ENCODE peak calls at places on chromosomes 16 and 17, in ten cellular contexts. A is KBM-7, I is stromal cell of bone marrow, G is RPMI7951, W is GM04504, O is Ammon's horn, T is choroid plexus epithelial cell, Q is ACHN, F is adipocyte, C is NCI-H2227 treated with DMSO at 0.1 percent for 48 hours. B is an unnamed sample.

GRCh38 chr16:2426941-2427361 is 2.3 kb upstream of the CCNF start:
- DNase-seq in A (no peak), I (no peak), G (peak; percentile 25), W (no peak), O (no peak), T (no peak), Q (no peak), F (no peak), C (no peak), B (no peak)

GRCh38 chr16:3857189-3858013 is 23.1 kb downstream of the CREBBP start:
- DNase-seq in A (peak; percentile 47), I (peak; percentile 36), G (no peak), W (peak; percentile 49), O (peak; percentile 69), T (peak; percentile 82), Q (no peak), F (peak; percentile 77), C (no peak), B (no peak)

GRCh38 chr17:80029235-80029974 is 6.3 kb downstream of the TBC1D16 start:
- DNase-seq in A (peak; percentile 50), I (peak; percentile 84), G (peak; percentile 81), W (peak; percentile 71), O (peak; percentile 45), T (peak; percentile 75), Q (no peak), F (peak; percentile 87), C (no peak), B (peak; percentile 95)

GRCh38 chr17:68089881-68090280 is 54.3 kb downstream of the KPNA2 start:
- DNase-seq in A (no peak), I (no peak), G (peak; percentile 78), W (no peak), O (peak; percentile 20), T (no peak), Q (no peak), F (no peak), C (no peak), B (no peak)

GRCh38 chr16:27369806-27370205 is 32.2 kb upstream of the IL21R start:
- DNase-seq in A (no peak), I (peak; percentile 50), G (peak; percentile 81), W (no peak), O (no peak), T (peak; percentile 66), Q (no peak), F (no peak), C (no peak), B (no peak)

GRCh38 chr17:39462644-39463375 is 1.5 kb downstream of the CDK12 start:
- DNase-seq in A (peak; percentile 37), I (no peak), G (no peak), W (no peak), O (peak; percentile 8), T (peak; percentile 18), Q (no peak), F (peak; percentile 43), C (no peak), B (no peak)

GRCh38 chr17:13154403-13154802 is 136.6 kb upstream of the ELAC2 start:
- DNase-seq in A (no peak), I (no peak), G (no peak), W (no peak), O (no peak), T (no peak), Q (no peak), F (no peak), C (no peak), B (no peak)

GRCh38 chr17:2053380-2054261 is 1.3 kb upstream of the HIC1 start:
- DNase-seq in A (peak; percentile 72), I (no peak), G (peak; percentile 81), W (no peak), O (peak; percentile 70), T (peak; percentile 78), Q (peak; percentile 76), F (peak; percentile 88), C (peak; percentile 19), B (no peak)

GRCh38 chr17:38454528-38454927 is 26.3 kb downstream of the ARHGAP23 start:
- DNase-seq in A (no peak), I (peak; percentile 72), G (peak; percentile 87), W (peak; percentile 74), O (peak; percentile 96), T (peak; percentile 53), Q (peak; percentile 90), F (peak; percentile 91), C (no peak), B (no peak)

GRCh38 chr16:27722892-27723450 is 173.0 kb downstream of the KATNIP start:
- DNase-seq in A (no peak), I (no peak), G (no peak), W (no peak), O (no peak), T (no peak), Q (no peak), F (no peak), C (no peak), B (no peak)

GRCh38 chr17:19744492-19744891 is 3.6 kb downstream of the ALDH3A1 start:
- DNase-seq in A (peak; percentile 24), I (no peak), G (no peak), W (no peak), O (no peak), T (no peak), Q (no peak), F (no peak), C (no peak), B (no peak)

GRCh38 chr17:37494401-37494831 is 4.7 kb downstream of the DUSP14 start:
- DNase-seq in A (no peak), I (no peak), G (no peak), W (no peak), O (no peak), T (peak; percentile 41), Q (no peak), F (peak; percentile 68), C (no peak), B (no peak)

GRCh38 chr17:17929655-17930380 is 42.4 kb downstream of the TOM1L2 start:
- DNase-seq in A (no peak), I (no peak), G (no peak), W (no peak), O (no peak), T (no peak), Q (no peak), F (no peak), C (no peak), B (no peak)

GRCh38 chr17:77506371-77506991 is 365.7 kb downstream of the SEC14L1 start:
- DNase-seq in A (no peak), I (no peak), G (no peak), W (no peak), O (no peak), T (no peak), Q (no peak), F (no peak), C (no peak), B (no peak)

GRCh38 chr17:74037320-74037719 is 166.2 kb upstream of the RPL38 start:
- DNase-seq in A (no peak), I (no peak), G (peak; percentile 33), W (no peak), O (no peak), T (peak; percentile 11), Q (peak; percentile 5), F (no peak), C (peak; percentile 83), B (no peak)

GRCh38 chr16:67429799-67430503 is 970 bp upstream of the HSD11B2 start:
- DNase-seq in A (no peak), I (no peak), G (no peak), W (no peak), O (no peak), T (no peak), Q (no peak), F (no peak), C (no peak), B (no peak)

GRCh38 chr16:25411376-25412081 is 153.9 kb upstream of the ZKSCAN2 start:
- DNase-seq in A (no peak), I (no peak), G (no peak), W (no peak), O (no peak), T (no peak), Q (no peak), F (no peak), C (no peak), B (no peak)

GRCh38 chr17:83204230-83204725 is 124.9 kb downstream of the METRNL start:
- DNase-seq in A (no peak), I (no peak), G (no peak), W (no peak), O (no peak), T (no peak), Q (no peak), F (no peak), C (no peak), B (no peak)

GRCh38 chr16:4081577-4082021 is 34.6 kb downstream of the ADCY9 start:
- DNase-seq in A (no peak), I (no peak), G (no peak), W (no peak), O (peak; percentile 30), T (no peak), Q (no peak), F (peak; percentile 64), C (peak; percentile 51), B (no peak)

GRCh38 chr17:77002103-77003045 is 134.2 kb downstream of the MGAT5B start:
- DNase-seq in A (no peak), I (no peak), G (peak; percentile 93), W (no peak), O (no peak), T (peak; percentile 55), Q (peak; percentile 98), F (no peak), C (no peak), B (peak; percentile 52)

GRCh38 chr17:41930009-41930832 is at the start of gene ODAD4:
- DNase-seq in A (peak; percentile 99), I (peak; percentile 97), G (peak; percentile 96), W (peak; percentile 96), O (peak; percentile 97), T (peak; percentile 98), Q (peak; percentile 99), F (peak; percentile 99), C (peak; percentile 97), B (peak; percentile 89)

GRCh38 chr17:46738544-46738943 is 79.9 kb downstream of the WNT3 start:
- DNase-seq in A (no peak), I (no peak), G (no peak), W (no peak), O (no peak), T (no peak), Q (no peak), F (no peak), C (no peak), B (no peak)

GRCh38 chr17:83079340-83079747 is at the start of gene METRNL:
- DNase-seq in A (no peak), I (peak; percentile 47), G (peak; percentile 61), W (no peak), O (peak; percentile 69), T (peak; percentile 68), Q (peak; percentile 69), F (peak; percentile 90), C (peak; percentile 17), B (no peak)

GRCh38 chr16:2816751-2817495 is at the start of gene PRSS21:
- DNase-seq in A (no peak), I (no peak), G (no peak), W (no peak), O (no peak), T (no peak), Q (no peak), F (no peak), C (no peak), B (no peak)

B was measured in skeletal muscle cell.